ENCODE peak calls at places on chromosomes 5 and 9, in six cellular contexts. I is CD8-positive, alpha-beta T cell; O is gastrocnemius medialis; K is heart left ventricle; R is endodermal cell; Z is ovary. T is an unnamed sample. For H3K4me1, the result is how much of the 10 kb centered on the place peaks cover.

GRCh38 chr9:18848657-18849056 is 184.4 kb downstream of the SAXO1 start:
- DNase-seq in Z (no peak), I (no peak), K (no peak), O (no peak), R (no peak), T (no peak)

GRCh38 chr9:105116047-105116868 is 128.2 kb upstream of the SLC44A1 start:
- DNase-seq in Z (no peak), O (peak), I (no peak), K (no peak), R (peak), T (peak)

GRCh38 chr9:70220216-70220615 is 38.6 kb upstream of the SMC5 start:
- DNase-seq in O (no peak), K (no peak), Z (no peak), I (no peak), R (no peak), T (no peak)

GRCh38 chr5:66440202-66440680 is 156.0 kb upstream of the MAST4 start:
- DNase-seq in I (no peak), R (no peak), K (no peak), Z (no peak), O (no peak), T (no peak)

GRCh38 chr5:10934789-10935355 is 173.8 kb upstream of the DAP start:
- DNase-seq in I (no peak), Z (no peak), R (no peak), K (no peak), O (no peak), T (no peak)

GRCh38 chr5:40716000-40716399 is 36.3 kb downstream of the PTGER4 start:
- DNase-seq in K (no peak), R (no peak), Z (no peak), I (no peak), O (no peak), T (no peak)

GRCh38 chr5:138557677-138558076 is 14.6 kb upstream of the ETF1 start:
- DNase-seq in R (no peak), Z (no peak), O (no peak), K (no peak), I (no peak), T (no peak)

GRCh38 chr9:131613346-131613745 is 68.0 kb downstream of the PRRT1B start:
- DNase-seq in O (no peak), K (peak), I (no peak), R (no peak), Z (no peak), T (no peak)

DNA sequence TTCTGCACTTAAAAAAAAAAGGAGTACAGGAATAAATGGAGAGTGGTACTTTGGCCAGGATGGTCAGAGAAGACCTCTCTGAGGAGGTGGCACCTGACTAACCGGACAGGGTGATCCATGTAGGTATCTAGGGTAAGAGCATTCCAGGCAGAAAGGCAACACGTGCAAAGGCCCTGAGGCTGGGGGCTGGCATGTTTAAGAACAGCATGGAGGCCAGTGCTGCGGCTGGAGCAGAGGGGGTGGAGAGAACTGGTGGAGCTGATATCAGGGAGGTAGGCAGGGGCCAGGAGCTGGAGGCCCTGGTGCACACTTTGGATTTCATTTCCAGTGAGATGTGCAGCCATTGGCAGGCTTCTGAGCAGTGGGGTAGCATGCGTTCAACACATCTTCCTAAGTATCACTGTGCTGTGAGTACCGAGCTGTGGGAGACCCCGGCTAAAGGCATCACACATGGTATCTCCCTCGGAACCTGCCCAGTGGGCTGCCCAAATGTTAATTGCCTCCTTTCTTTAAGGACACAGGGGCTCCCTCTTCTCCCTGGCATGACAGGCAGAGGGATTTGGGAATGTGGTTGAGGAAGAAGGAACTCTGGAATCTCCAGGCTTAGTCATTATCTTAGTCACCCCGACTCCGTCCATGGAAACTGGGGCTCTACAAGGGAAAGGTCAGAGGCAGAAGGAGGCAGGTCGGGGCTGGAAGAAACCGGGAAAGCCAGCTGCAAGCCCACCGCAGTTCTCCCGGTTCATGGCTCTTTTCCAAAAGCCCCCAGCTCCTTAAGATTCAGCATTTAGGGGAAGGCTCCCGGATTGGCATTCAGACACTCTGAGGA is 18.5 kb downstream of the SLC6A7 start:
- DNase-seq in K (no peak), I (no peak), O (no peak), Z (no peak), R (no peak), T (no peak)
- H3K4me3 ChIP-seq in K (no peak), I (peak), O (no peak), Z (no peak), R (no peak), T (no peak)

GRCh38 chr5:168290902-168291280 is 554 bp upstream of the WWC1 start:
- DNase-seq in I (no peak), Z (no peak), K (no peak), O (no peak), R (no peak), T (no peak)
- H3K4me1 ChIP-seq in I (under half), Z (under half), K (under half), O (under half), R (under half), T (under half)

DNA sequence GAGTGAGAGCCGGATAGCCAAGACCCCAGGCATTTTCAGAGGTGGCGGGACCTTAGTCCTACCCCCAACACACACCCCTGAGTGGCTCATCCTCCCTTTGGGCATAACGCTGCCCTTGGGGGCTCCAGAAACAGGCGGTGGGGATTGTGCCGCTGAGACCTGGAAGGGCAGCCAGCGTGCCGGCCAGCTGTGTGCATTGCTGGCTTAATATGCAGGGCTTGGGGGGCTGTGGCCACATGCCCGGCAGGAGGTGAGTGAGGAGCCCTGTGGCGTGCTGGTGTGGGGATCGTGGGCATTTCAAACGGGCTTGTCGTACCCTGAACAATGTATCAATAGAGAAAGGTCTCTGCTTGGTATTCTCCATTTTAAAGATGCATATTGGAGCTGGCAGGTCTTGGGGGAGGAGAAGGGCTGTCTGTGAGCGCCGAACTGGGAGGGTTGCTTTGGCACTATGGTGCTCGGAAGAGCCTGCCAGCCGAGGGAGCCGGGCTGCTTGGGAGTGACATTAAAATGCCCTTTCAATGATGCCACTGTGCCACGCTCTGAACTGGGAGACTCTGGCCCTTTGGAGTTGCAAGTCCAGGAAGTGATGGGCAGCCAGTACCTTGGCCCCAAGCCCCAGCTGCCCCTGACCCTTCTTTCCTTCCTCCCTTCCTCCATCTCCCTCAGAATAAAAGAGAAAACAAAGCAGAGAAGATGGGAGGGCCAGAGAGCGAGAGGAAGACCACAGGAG is 11.2 kb upstream of the OLFM1 start:
- DNase-seq in I (no peak), Z (no peak), K (no peak), O (no peak), R (peak), T (no peak)
- H3K4me3 ChIP-seq in I (no peak), Z (peak), K (peak), O (peak), R (no peak), T (peak)

DNA sequence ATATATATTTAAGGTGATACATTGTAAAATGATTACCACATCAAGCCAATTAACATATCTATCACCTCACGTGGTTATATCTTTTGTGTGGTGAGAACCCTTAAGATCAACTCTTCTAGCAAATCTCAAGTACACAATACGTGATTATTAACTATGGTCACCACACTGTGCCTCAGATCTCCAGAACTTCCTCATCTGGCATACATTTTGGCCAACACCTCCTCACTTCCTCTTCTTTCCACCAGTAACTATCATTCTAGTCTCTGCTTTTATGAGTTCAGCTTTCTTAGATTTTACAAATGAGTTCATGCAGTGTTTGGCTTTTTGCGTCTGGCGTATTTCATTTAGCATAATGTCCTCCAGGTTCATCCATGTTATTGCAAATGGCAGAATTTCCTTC is 35.9 kb downstream of the PRKACG start:
- DNase-seq in Z (no peak), O (no peak), R (no peak), K (no peak), I (no peak), T (no peak)
- H3K4me1 ChIP-seq in Z (under half), O (under half), R (under half), K (under half), I (under half), T (under half)

GRCh38 chr9:134497283-134497860 is 144.2 kb upstream of the COL5A1 start:
- DNase-seq in O (no peak), Z (no peak), R (no peak), K (no peak), I (no peak), T (no peak)

GRCh38 chr9:134494905-134495304 is 146.7 kb upstream of the COL5A1 start:
- DNase-seq in R (no peak), Z (no peak), K (no peak), O (no peak), I (no peak), T (no peak)

GRCh38 chr9:134498767-134499166 is 142.8 kb upstream of the COL5A1 start:
- DNase-seq in O (no peak), K (no peak), Z (no peak), R (no peak), I (no peak), T (no peak)

GRCh38 chr9:134495881-134496412 is 145.7 kb upstream of the COL5A1 start:
- DNase-seq in O (no peak), I (no peak), R (no peak), K (no peak), Z (no peak), T (no peak)

DNA sequence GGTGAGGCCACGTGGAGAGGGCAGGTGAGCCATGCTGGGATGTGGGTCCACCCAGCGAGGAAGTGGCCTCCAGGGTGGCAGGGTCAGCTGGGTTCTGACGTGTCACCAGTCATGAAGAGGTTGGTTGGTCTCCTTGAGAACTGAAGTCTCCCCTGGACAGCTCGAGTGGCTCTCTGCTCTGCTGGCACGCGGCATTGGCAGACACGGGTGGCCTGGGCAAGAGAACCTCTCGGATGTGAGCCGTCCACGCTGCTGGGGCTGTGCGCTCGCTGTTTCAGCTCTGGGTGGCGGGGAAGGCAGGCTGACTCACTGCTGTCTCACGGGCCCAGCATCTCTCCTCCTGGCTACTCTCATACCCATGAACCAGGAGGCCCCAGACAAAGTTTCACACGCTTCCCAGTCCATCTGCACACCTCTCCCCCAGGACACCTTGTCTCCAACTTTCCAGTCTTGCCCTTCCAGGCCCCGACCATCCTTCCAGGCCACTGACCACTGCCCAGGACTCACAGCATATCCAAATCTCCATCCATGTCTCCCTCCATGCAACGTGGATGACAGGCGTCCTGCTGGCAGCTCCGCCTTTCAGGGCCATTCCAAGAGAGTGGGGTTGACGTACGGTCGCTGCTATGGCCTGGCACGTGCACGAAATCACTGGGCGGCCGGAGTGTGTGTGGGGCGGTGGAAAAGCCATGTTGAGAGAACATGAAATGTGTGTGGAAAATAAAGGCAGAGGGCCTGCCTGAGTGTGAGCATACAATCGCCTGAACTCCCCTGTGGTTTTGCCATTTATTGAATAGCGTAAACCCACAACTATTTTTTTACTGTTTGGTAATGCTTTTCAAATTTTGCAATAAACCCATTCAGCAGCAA is 145.0 kb upstream of the COL5A1 start:
- DNase-seq in K (no peak), R (no peak), I (no peak), Z (no peak), O (no peak), T (peak)
- H3K4me3 ChIP-seq in K (no peak), R (no peak), I (no peak), Z (no peak), O (no peak), T (no peak)

T was measured in psoas muscle.